ENCODE peak calls at places on chromosomes 6 and 20, in ten cellular contexts. B, H, P, F, D, W, L, M, R and C are unnamed samples.

GRCh38 chr6:68724054-68724453 is 89.0 kb downstream of the ADGRB3 start:
- DNase-seq in B (no peak), H (no peak), P (no peak), F (no peak), D (no peak), W (no peak), L (no peak), M (no peak), R (no peak), C (no peak)

GRCh38 chr20:23270427-23270911 is 80.1 kb upstream of the NXT1 start:
- DNase-seq in B (no peak), H (no peak), P (no peak), F (no peak), D (no peak), W (peak), L (peak), M (peak), R (peak), C (peak)

GRCh38 chr20:20366896-20367680 is 816 bp upstream of the INSM1 start:
- DNase-seq in B (no peak), H (no peak), P (no peak), F (no peak), D (no peak), W (no peak), L (peak), M (no peak), R (no peak), C (no peak)

GRCh38 chr6:132484680-132485018 is 28.3 kb downstream of the STX7 start:
- DNase-seq in B (no peak), H (no peak), P (no peak), F (no peak), D (no peak), W (no peak), L (no peak), M (no peak), R (no peak), C (no peak)

GRCh38 chr6:16505711-16506362 is 255.4 kb downstream of the ATXN1 start:
- DNase-seq in B (no peak), H (peak), P (peak), F (no peak), D (peak), W (peak), L (no peak), M (peak), R (peak), C (peak)

GRCh38 chr20:23646106-23646958 is 8.6 kb upstream of the CST3 start:
- DNase-seq in B (no peak), H (peak), P (no peak), F (no peak), D (no peak), W (no peak), L (no peak), M (no peak), R (no peak), C (no peak)

GRCh38 chr6:30725713-30726505 is 5.8 kb downstream of the TUBB start:
- DNase-seq in B (no peak), H (peak), P (no peak), F (no peak), D (no peak), W (no peak), L (peak), M (peak), R (peak), C (peak)

GRCh38 chr6:13437597-13437996 is 49.8 kb downstream of the GFOD1 start:
- DNase-seq in B (no peak), H (no peak), P (no peak), F (no peak), D (no peak), W (no peak), L (no peak), M (no peak), R (no peak), C (no peak)

GRCh38 chr20:57389695-57390603 is 1.2 kb upstream of the RBM38 start:
- DNase-seq in B (peak), H (no peak), P (peak), F (no peak), D (no peak), W (no peak), L (no peak), M (no peak), R (peak), C (no peak)

GRCh38 chr20:36472656-36473071 is 68.7 kb upstream of the MYL9 start:
- DNase-seq in B (peak), H (peak), P (peak), F (no peak), D (peak), W (no peak), L (peak), M (no peak), R (no peak), C (no peak)

GRCh38 chr6:163354779-163355431 is 59.6 kb upstream of the QKI start:
- DNase-seq in B (no peak), H (peak), P (peak), F (no peak), D (peak), W (no peak), L (no peak), M (peak), R (no peak), C (peak)

GRCh38 chr6:116426551-116426950 is 34.6 kb upstream of the CALHM6 start:
- DNase-seq in B (no peak), H (no peak), P (no peak), F (no peak), D (no peak), W (no peak), L (no peak), M (no peak), R (no peak), C (no peak)

GRCh38 chr6:139371421-139372253 is 2.8 kb downstream of the CITED2 start:
- DNase-seq in B (no peak), H (peak), P (no peak), F (peak), D (no peak), W (no peak), L (no peak), M (peak), R (peak), C (peak)

GRCh38 chr20:6051505-6051904 is 2.4 kb downstream of the LRRN4 start:
- DNase-seq in B (no peak), H (peak), P (no peak), F (no peak), D (no peak), W (peak), L (no peak), M (peak), R (peak), C (peak)

GRCh38 chr6:53794073-53794719 is 609 bp upstream of the LRRC1 start:
- DNase-seq in B (peak), H (peak), P (peak), F (no peak), D (peak), W (peak), L (peak), M (peak), R (peak), C (peak)

GRCh38 chr6:13272131-13273046 is 55.9 kb downstream of the TBC1D7 start:
- DNase-seq in B (no peak), H (no peak), P (no peak), F (no peak), D (peak), W (no peak), L (no peak), M (no peak), R (no peak), C (no peak)

GRCh38 chr6:152484806-152485205 is 152.4 kb downstream of the SYNE1 start:
- DNase-seq in B (no peak), H (no peak), P (no peak), F (no peak), D (no peak), W (no peak), L (no peak), M (no peak), R (no peak), C (no peak)

GRCh38 chr6:44475779-44476434 is 88.4 kb downstream of the CDC5L start:
- DNase-seq in B (peak), H (peak), P (peak), F (peak), D (peak), W (no peak), L (peak), M (peak), R (peak), C (peak)

GRCh38 chr6:3289664-3290055 is 30.9 kb downstream of the PSMG4 start:
- DNase-seq in B (no peak), H (no peak), P (no peak), F (no peak), D (no peak), W (no peak), L (no peak), M (no peak), R (no peak), C (no peak)

GRCh38 chr6:157814883-157815282 is 8.2 kb upstream of the SNX9 start:
- DNase-seq in B (no peak), H (no peak), P (no peak), F (no peak), D (no peak), W (no peak), L (no peak), M (no peak), R (no peak), C (peak)

DNA sequence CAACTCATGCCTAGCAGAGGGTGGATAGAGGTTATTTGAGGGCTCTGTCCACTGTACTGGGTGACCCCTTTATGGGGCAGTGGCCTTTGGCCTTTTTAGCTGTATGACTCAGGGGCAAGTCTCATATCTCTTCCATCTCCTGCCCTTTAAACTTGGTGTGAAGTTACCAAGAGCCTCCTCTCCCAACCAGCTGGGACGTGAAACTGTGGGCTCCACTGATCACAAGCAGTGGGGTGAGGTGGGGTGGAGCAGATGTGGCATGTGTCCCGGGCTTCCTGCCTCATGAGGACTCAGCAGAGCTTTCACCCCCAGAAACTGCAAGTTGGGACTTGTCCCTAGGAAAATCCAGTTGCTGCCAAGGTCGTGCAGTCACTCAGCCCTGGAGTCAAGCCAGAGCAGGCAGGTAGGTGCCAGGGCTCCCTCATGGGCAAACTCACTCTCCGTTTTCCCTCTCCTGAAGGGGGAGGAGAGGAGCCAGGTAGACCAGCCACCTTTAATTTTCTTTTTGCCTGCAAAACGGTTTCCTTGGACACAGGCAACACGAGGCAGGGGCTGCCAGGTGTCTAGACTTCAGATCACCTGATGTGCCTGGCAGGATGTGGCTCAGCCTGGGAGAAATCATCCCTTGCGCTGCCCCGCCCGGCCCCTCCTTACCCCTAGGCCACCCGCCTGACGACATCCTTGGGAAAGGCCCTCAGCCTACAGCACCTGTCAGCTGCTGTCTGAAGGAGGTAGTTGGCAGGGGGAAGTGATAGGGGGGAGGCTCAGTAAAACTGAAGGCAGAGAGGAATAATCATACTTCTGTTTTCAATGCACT is 4.0 kb downstream of the CDKN1A start:
- DNase-seq in B (peak), H (peak), P (no peak), F (no peak), D (peak), W (no peak), L (peak), M (no peak), R (peak), C (no peak)
- H3K4me3 ChIP-seq in B (no peak), H (peak), P (no peak), F (no peak), D (no peak), W (peak), L (peak), M (peak), R (peak), C (peak)

DNA sequence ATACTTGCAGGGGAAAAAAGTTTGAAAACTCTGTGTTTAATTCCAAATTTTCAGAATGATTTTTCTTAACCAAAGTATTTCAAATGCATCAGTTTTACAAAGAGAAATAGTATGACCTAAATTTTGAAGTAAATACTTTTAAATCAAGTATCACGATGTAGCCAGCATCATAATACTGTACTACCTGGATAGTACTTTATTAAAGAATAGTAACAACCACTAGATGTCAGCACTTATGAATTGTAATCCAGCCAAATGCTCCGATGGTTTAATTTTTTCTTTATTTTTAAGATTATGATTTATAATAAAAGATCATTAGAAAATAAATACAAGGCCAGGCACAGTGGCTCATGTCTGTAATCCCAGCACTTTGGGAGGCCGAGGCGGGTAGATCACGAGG is 37.2 kb upstream of the HACE1 start:
- DNase-seq in B (no peak), H (peak), P (no peak), F (no peak), D (no peak), W (no peak), L (no peak), M (peak), R (peak), C (peak)
- TF ChIP-seq CTCF in B (no peak), H (peak), P (no peak), F (peak), D (no peak), W (peak), L (peak), M (peak), R (peak), C (no peak)

DNA sequence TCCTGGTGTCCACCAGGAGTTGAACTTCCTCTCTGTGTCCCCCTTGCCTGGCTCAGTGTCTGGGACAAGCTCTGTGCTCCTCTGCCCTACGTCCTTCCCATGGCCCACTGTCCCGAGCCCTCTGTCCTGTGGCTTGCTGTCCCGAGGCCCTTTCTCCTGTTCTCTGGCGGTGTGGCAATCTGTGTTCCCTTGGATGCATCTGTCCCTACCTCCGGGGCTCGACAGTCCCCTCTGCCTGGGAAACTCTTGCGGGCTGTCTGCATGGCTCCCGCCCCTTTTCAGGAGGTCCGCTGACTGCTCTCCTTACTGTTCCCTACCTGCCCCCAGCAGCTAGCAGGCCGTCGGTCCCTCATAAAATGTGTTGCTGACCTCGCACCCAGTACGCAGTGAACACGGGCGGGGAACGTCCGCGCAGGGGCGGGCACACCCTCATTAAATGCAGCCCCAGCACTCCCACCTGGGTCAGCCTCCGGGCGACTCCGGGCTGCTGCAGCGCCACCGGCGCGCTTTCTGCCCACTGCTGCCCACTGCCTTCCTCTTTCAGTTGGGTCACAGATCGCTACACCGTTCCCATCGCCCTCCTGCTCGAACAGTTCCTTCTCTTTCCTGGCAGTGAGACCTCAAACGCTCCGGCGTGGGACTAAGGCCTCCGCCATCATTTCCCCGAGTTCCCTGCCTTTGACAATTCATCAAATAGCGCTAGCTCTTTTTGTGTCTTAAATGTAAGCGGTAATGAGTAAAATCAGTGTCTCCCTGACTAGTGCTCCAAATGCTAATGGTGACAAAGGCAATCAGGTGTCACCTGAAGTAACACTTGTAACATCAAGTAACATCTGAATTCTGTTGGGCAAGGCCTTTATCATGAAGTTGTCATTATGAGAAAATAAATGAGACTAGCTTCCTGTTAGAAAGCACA is 60.5 kb downstream of the RSPH3 start:
- DNase-seq in B (no peak), H (no peak), P (no peak), F (no peak), D (no peak), W (no peak), L (no peak), M (no peak), R (no peak), C (no peak)
- H3K4me3 ChIP-seq in B (peak), H (no peak), P (no peak), F (peak), D (no peak), W (no peak), L (peak), M (peak), R (peak), C (no peak)

GRCh38 chr6:26199057-26199772 is 112.0 kb downstream of the HFE start:
- DNase-seq in B (peak), H (peak), P (peak), F (peak), D (peak), W (peak), L (peak), M (peak), R (peak), C (peak)

GRCh38 chr6:26196846-26197683 is 109.8 kb downstream of the HFE start:
- DNase-seq in B (peak), H (peak), P (peak), F (peak), D (peak), W (peak), L (no peak), M (peak), R (peak), C (peak)

GRCh38 chr6:26198626-26199056 is 111.4 kb downstream of the HFE start:
- DNase-seq in B (no peak), H (no peak), P (no peak), F (no peak), D (peak), W (no peak), L (no peak), M (no peak), R (peak), C (peak)

GRCh38 chr6:26195924-26196845 is 109.0 kb downstream of the HFE start:
- DNase-seq in B (peak), H (peak), P (no peak), F (no peak), D (peak), W (no peak), L (no peak), M (no peak), R (peak), C (peak)

DNA sequence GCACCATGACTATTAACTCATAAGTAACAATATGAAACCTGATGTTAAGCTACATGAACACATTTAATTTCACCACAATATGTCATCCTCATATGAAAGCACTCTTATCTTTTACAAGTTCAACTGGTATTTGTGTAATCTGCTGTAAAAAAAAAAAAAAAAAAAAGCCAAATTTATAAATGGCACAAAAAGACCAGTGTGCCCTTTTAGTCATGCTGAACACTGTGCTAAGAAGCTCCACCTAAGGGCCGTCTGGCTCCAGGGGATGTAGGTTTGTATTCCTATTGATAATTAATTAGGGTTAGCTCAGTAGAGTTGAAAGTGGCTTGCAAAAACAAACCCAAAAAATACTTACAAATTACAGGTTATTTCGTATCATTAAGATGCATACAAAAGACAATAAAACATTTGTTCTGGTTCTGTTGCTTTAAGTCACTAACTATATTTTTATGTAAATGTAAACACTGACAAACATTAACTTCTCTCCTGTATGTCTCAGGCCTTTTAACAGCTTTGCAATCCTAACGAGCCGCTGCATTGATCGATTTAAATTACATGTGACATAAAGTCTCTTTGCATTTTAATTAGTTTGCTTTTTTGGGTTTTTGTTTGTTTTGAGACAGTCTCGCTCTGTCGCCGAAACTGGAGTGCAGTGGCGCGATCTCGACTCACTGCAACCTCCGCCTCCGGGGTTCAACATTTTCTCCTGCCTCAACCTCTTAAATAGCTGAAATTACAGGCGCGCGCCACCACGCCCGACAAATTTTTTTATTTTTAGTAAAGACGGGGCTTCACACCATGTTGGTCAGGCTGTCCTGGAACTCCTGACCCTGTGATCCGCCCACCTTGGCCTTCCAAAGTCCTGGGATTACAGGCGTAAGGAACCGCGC is 110.8 kb downstream of the HFE start:
- DNase-seq in B (peak), H (peak), P (no peak), F (no peak), D (peak), W (no peak), L (no peak), M (peak), R (peak), C (no peak)
- TF ChIP-seq CTCF in B (no peak), H (peak), P (no peak), F (no peak), D (no peak), W (peak), L (no peak), M (no peak), R (peak), C (no peak)

DNA sequence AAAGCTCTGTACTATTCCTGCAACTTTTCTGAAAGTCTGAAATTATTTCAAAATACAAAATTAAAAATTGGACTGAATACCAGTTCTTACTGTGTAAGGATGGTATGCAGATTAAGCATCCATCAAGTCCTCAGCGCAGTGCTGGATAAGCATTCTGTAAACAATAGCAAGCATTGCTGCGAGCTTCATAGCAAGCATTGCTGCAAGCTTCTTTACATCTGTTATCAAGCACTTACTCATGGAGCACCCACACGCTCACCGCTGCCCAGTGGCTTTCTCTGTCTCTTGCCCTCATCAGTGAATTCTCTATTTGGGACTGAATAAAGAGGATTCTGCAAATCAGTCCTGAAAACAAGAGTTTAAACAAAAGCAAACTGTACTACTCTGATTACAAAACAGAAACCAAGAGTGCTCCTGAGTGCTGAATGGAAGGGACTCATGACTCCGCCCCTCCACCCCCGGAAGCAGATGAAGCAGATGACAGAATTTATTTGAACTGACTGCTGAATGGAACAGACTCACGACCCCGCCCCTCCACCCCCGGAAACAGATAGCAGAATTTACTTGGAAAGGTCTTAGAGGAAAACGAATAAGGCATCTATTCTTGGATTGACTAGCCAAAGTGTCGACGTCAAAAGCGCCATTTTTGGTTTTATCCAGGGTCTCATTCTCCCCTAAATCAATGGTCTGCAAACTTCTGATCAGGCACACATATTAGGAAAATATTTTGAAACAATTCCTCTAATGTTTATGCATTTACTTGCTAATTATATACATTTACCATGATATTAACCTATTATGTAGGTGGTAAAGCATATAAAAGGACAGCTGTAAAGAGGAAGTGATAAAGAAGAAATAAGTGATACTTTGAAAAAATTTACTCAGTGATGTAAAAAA is 22.1 kb upstream of the EYA2 start:
- DNase-seq in B (no peak), H (no peak), P (no peak), F (no peak), D (no peak), W (no peak), L (peak), M (peak), R (no peak), C (peak)
- H3K4me3 ChIP-seq in B (no peak), H (no peak), P (no peak), F (no peak), D (no peak), W (peak), L (no peak), M (peak), R (no peak), C (peak)

GRCh38 chr20:1764136-1765033 is 106.8 kb upstream of the SIRPG start:
- DNase-seq in B (peak), H (peak), P (peak), F (no peak), D (peak), W (peak), L (peak), M (peak), R (peak), C (peak)
- TF ChIP-seq CTCF in B (peak), H (peak), P (peak), F (peak), D (peak), W (peak), L (peak), M (peak), R (peak), C (peak)